ENCODE peak calls at places on chromosomes 12 and 14, in seven cellular contexts. One of them, this sample, is unnamed.

GRCh38 chr14:68669101-68669500 is 123.8 kb downstream of the ZFP36L1 start:
- DNase-seq in SK-N-SH: no peak
- DNase-seq in A549: no peak
- DNase-seq in NB4: no peak
- DNase-seq in HCT116: no peak
- DNase-seq in endothelial cell of umbilical vein: no peak
- DNase-seq in WTC11: no peak
- DNase-seq in this sample: no peak

GRCh38 chr14:31572955-31573354 is 11.8 kb downstream of the NUBPL start:
- DNase-seq in SK-N-SH: no peak
- DNase-seq in A549: no peak
- DNase-seq in NB4: no peak
- DNase-seq in HCT116: no peak
- DNase-seq in endothelial cell of umbilical vein: no peak
- DNase-seq in WTC11: no peak
- DNase-seq in this sample: no peak

GRCh38 chr12:105369014-105369413 is 38.5 kb downstream of the C12orf75 start:
- DNase-seq in SK-N-SH: no peak
- DNase-seq in A549: no peak
- DNase-seq in NB4: peak; percentile 68
- DNase-seq in HCT116: no peak
- DNase-seq in endothelial cell of umbilical vein: no peak
- DNase-seq in WTC11: no peak
- DNase-seq in this sample: no peak

GRCh38 chr14:93103392-93104080 is 12.2 kb downstream of the ITPK1 start:
- DNase-seq in SK-N-SH: peak; percentile 9
- DNase-seq in A549: no peak
- DNase-seq in NB4: peak; percentile 88
- DNase-seq in HCT116: no peak
- DNase-seq in endothelial cell of umbilical vein: no peak
- DNase-seq in WTC11: no peak
- DNase-seq in this sample: peak; percentile 72

GRCh38 chr12:64679487-64679983 is 69.2 kb downstream of the RASSF3 start:
- DNase-seq in SK-N-SH: peak; percentile 52
- DNase-seq in A549: peak; percentile 82
- DNase-seq in NB4: no peak
- DNase-seq in HCT116: peak; percentile 74
- DNase-seq in endothelial cell of umbilical vein: peak; percentile 92
- DNase-seq in WTC11: no peak
- DNase-seq in this sample: no peak

GRCh38 chr14:74459289-74459946 is 33.4 kb upstream of the SYNDIG1L start:
- DNase-seq in SK-N-SH: peak; percentile 54
- DNase-seq in A549: peak; percentile 51
- DNase-seq in NB4: peak; percentile 48
- DNase-seq in HCT116: no peak
- DNase-seq in endothelial cell of umbilical vein: peak; percentile 49
- DNase-seq in WTC11: peak; percentile 77
- DNase-seq in this sample: no peak

GRCh38 chr12:87795555-87795954 is 233.6 kb downstream of the C12orf50 start:
- DNase-seq in SK-N-SH: no peak
- DNase-seq in A549: no peak
- DNase-seq in NB4: no peak
- DNase-seq in HCT116: no peak
- DNase-seq in endothelial cell of umbilical vein: no peak
- DNase-seq in WTC11: no peak
- DNase-seq in this sample: no peak

GRCh38 chr12:78062781-78063180 is 232.1 kb downstream of the NAV3 start:
- DNase-seq in SK-N-SH: no peak
- DNase-seq in A549: no peak
- DNase-seq in NB4: no peak
- DNase-seq in HCT116: no peak
- DNase-seq in endothelial cell of umbilical vein: peak; percentile 89
- DNase-seq in WTC11: no peak
- DNase-seq in this sample: no peak

GRCh38 chr12:24039113-24039525 is 89.6 kb upstream of the SOX5 start:
- DNase-seq in SK-N-SH: no peak
- DNase-seq in A549: no peak
- DNase-seq in NB4: no peak
- DNase-seq in HCT116: no peak
- DNase-seq in endothelial cell of umbilical vein: peak; percentile 66
- DNase-seq in WTC11: no peak
- DNase-seq in this sample: no peak

GRCh38 chr14:76193696-76194095 is 42.0 kb downstream of the GPATCH2L start:
- DNase-seq in SK-N-SH: no peak
- DNase-seq in A549: no peak
- DNase-seq in NB4: no peak
- DNase-seq in HCT116: no peak
- DNase-seq in endothelial cell of umbilical vein: no peak
- DNase-seq in WTC11: no peak
- DNase-seq in this sample: no peak

GRCh38 chr14:101202627-101203404 is 299.3 kb upstream of the RTL1 start:
- DNase-seq in SK-N-SH: no peak
- DNase-seq in A549: no peak
- DNase-seq in NB4: no peak
- DNase-seq in HCT116: no peak
- DNase-seq in endothelial cell of umbilical vein: no peak
- DNase-seq in WTC11: no peak
- DNase-seq in this sample: no peak

GRCh38 chr14:101355284-101355683 is 206.0 kb upstream of the DIO3 start:
- DNase-seq in SK-N-SH: no peak
- DNase-seq in A549: no peak
- DNase-seq in NB4: no peak
- DNase-seq in HCT116: no peak
- DNase-seq in endothelial cell of umbilical vein: no peak
- DNase-seq in WTC11: no peak
- DNase-seq in this sample: no peak

GRCh38 chr12:22282283-22282682 is 52.2 kb downstream of the ST8SIA1 start:
- DNase-seq in SK-N-SH: no peak
- DNase-seq in A549: peak; percentile 5
- DNase-seq in NB4: no peak
- DNase-seq in HCT116: no peak
- DNase-seq in endothelial cell of umbilical vein: peak; percentile 73
- DNase-seq in WTC11: no peak
- DNase-seq in this sample: no peak

GRCh38 chr12:107822356-107822755 is 47.9 kb downstream of the ASCL4 start:
- DNase-seq in SK-N-SH: no peak
- DNase-seq in A549: no peak
- DNase-seq in NB4: no peak
- DNase-seq in HCT116: no peak
- DNase-seq in endothelial cell of umbilical vein: no peak
- DNase-seq in WTC11: peak; percentile 30
- DNase-seq in this sample: no peak

GRCh38 chr12:56041579-56042429 is at the start of gene RPS26:
- DNase-seq in SK-N-SH: peak; percentile 89
- DNase-seq in A549: peak; percentile 91
- DNase-seq in NB4: peak; percentile 100
- DNase-seq in HCT116: peak; percentile 100
- DNase-seq in endothelial cell of umbilical vein: peak; percentile 100
- DNase-seq in WTC11: peak; percentile 92
- DNase-seq in this sample: peak; percentile 98

GRCh38 chr12:41988715-41989114 is 156.0 kb downstream of the GXYLT1 start:
- DNase-seq in SK-N-SH: no peak
- DNase-seq in A549: no peak
- DNase-seq in NB4: no peak
- DNase-seq in HCT116: no peak
- DNase-seq in endothelial cell of umbilical vein: no peak
- DNase-seq in WTC11: no peak
- DNase-seq in this sample: no peak

GRCh38 chr14:65238456-65238855 is 136.1 kb upstream of the MAX start:
- DNase-seq in SK-N-SH: no peak
- DNase-seq in A549: no peak
- DNase-seq in NB4: peak; percentile 23
- DNase-seq in HCT116: no peak
- DNase-seq in endothelial cell of umbilical vein: peak; percentile 51
- DNase-seq in WTC11: no peak
- DNase-seq in this sample: no peak

GRCh38 chr12:57165741-57166140 is 18.3 kb upstream of the LRP1-AS start:
- DNase-seq in SK-N-SH: no peak
- DNase-seq in A549: peak; percentile 96
- DNase-seq in NB4: no peak
- DNase-seq in HCT116: peak; percentile 36
- DNase-seq in endothelial cell of umbilical vein: no peak
- DNase-seq in WTC11: no peak
- DNase-seq in this sample: no peak

GRCh38 chr12:69585189-69586062 is at the start of gene CCT2:
- DNase-seq in SK-N-SH: peak; percentile 95
- DNase-seq in A549: peak; percentile 91
- DNase-seq in NB4: peak; percentile 97
- DNase-seq in HCT116: peak; percentile 88
- DNase-seq in endothelial cell of umbilical vein: peak; percentile 97
- DNase-seq in WTC11: peak; percentile 97
- DNase-seq in this sample: peak; percentile 74

GRCh38 chr14:58637040-58637390 is 747 bp upstream of the DACT1 start:
- DNase-seq in SK-N-SH: no peak
- DNase-seq in A549: no peak
- DNase-seq in NB4: peak; percentile 29
- DNase-seq in HCT116: no peak
- DNase-seq in endothelial cell of umbilical vein: no peak
- DNase-seq in WTC11: no peak
- DNase-seq in this sample: no peak

GRCh38 chr12:48973531-48973930 is 2.0 kb upstream of the WNT10B start:
- DNase-seq in SK-N-SH: peak; percentile 40
- DNase-seq in A549: no peak
- DNase-seq in NB4: peak; percentile 51
- DNase-seq in HCT116: no peak
- DNase-seq in endothelial cell of umbilical vein: no peak
- DNase-seq in WTC11: no peak
- DNase-seq in this sample: no peak

GRCh38 chr12:116903818-116904217 is 6.9 kb upstream of the FBXW8 start:
- DNase-seq in SK-N-SH: no peak
- DNase-seq in A549: no peak
- DNase-seq in NB4: no peak
- DNase-seq in HCT116: no peak
- DNase-seq in endothelial cell of umbilical vein: no peak
- DNase-seq in WTC11: no peak
- DNase-seq in this sample: no peak

GRCh38 chr12:116898675-116899074 is 12.1 kb upstream of the FBXW8 start:
- DNase-seq in SK-N-SH: no peak
- DNase-seq in A549: no peak
- DNase-seq in NB4: no peak
- DNase-seq in HCT116: no peak
- DNase-seq in endothelial cell of umbilical vein: no peak
- DNase-seq in WTC11: no peak
- DNase-seq in this sample: no peak

GRCh38 chr12:116897476-116897875 is 13.3 kb upstream of the FBXW8 start:
- DNase-seq in SK-N-SH: no peak
- DNase-seq in A549: no peak
- DNase-seq in NB4: no peak
- DNase-seq in HCT116: no peak
- DNase-seq in endothelial cell of umbilical vein: no peak
- DNase-seq in WTC11: no peak
- DNase-seq in this sample: no peak

GRCh38 chr12:116906285-116906684 is 4.5 kb upstream of the FBXW8 start:
- DNase-seq in SK-N-SH: no peak
- DNase-seq in A549: no peak
- DNase-seq in NB4: no peak
- DNase-seq in HCT116: no peak
- DNase-seq in endothelial cell of umbilical vein: no peak
- DNase-seq in WTC11: no peak
- DNase-seq in this sample: no peak

DNA sequence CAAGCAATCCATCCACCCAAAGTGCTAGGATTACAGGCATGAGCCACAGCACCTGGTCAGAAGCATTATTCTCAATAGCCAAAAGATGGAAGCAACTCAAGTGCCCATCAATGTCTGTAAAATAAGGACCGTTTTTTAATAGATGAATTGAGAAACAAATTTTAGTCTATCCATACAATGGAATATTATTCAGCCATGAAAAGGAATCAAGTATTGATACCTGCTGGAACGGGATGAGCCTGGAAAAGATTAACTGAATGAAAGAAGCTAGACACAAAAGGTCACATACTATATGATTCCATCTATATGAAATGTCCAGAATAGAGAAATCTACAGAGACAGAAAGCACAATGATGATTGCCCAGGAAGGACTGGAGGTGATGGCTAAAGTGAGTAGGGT is 9.1 kb upstream of the FBXW8 start:
- DNase-seq in SK-N-SH: no peak
- DNase-seq in A549: no peak
- DNase-seq in NB4: no peak
- DNase-seq in HCT116: no peak
- DNase-seq in endothelial cell of umbilical vein: no peak
- DNase-seq in WTC11: no peak
- DNase-seq in this sample: no peak
- TF ChIP-seq MAX in SK-N-SH: no peak
- TF ChIP-seq MAX in A549: no peak
- TF ChIP-seq MAX in NB4: no peak
- TF ChIP-seq MAX in HCT116: no peak
- TF ChIP-seq MAX in endothelial cell of umbilical vein: no peak
- TF ChIP-seq MAX in WTC11: no peak
- TF ChIP-seq MAX in this sample: no peak

GRCh38 chr12:66550626-66551025 is 128.2 kb downstream of the GRIP1 start:
- DNase-seq in SK-N-SH: no peak
- DNase-seq in A549: no peak
- DNase-seq in NB4: no peak
- DNase-seq in HCT116: no peak
- DNase-seq in endothelial cell of umbilical vein: peak; percentile 6
- DNase-seq in WTC11: no peak
- DNase-seq in this sample: no peak
- TF ChIP-seq MAX in SK-N-SH: no peak
- TF ChIP-seq MAX in A549: no peak
- TF ChIP-seq MAX in NB4: no peak
- TF ChIP-seq MAX in HCT116: no peak
- TF ChIP-seq MAX in endothelial cell of umbilical vein: no peak
- TF ChIP-seq MAX in WTC11: no peak
- TF ChIP-seq MAX in this sample: no peak

DNA sequence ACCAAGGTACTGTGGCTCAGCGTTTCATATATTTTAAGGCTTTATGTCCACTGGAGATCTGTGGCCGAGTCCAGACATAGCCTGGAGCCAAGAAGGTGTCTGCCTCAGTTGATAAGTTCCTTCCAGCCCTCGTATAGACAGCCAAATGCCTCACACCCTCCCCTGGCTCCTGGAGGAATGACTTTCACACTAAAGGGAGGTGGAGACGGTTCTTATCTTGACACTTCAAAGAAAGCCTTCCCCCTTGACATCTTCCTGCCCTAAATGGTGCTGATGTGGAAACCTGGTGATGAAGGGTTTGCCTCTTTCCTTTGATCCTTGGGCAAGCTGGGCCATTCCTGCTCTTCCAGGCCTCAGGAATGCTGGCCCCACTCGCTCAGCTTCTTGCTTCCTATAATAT is 474.8 kb upstream of the TBX3 start:
- DNase-seq in SK-N-SH: no peak
- DNase-seq in A549: no peak
- DNase-seq in NB4: no peak
- DNase-seq in HCT116: no peak
- DNase-seq in endothelial cell of umbilical vein: no peak
- DNase-seq in WTC11: no peak
- DNase-seq in this sample: no peak
- TF ChIP-seq MAX in SK-N-SH: no peak
- TF ChIP-seq MAX in A549: no peak
- TF ChIP-seq MAX in NB4: no peak
- TF ChIP-seq MAX in HCT116: no peak
- TF ChIP-seq MAX in endothelial cell of umbilical vein: no peak
- TF ChIP-seq MAX in WTC11: no peak
- TF ChIP-seq MAX in this sample: no peak

DNA sequence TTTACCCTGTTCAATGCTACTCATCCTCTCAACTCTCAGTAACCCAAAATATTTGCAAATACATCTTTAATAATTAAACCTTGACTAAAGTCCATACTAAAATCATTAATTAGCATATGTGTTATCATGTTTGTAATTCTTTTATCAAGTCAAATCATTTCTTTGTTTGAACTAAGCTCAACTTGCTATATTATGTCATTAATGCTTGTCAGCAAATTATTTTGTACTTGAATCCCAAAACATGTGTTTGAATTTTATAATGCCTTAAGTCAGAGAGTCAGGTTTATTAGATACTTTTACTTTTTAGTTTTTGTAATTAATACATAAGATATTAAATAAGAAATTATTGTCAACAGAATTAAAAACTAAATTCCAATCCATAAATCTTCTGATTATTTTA is 16.5 kb downstream of the ABCD2 start:
- DNase-seq in SK-N-SH: no peak
- DNase-seq in A549: no peak
- DNase-seq in NB4: no peak
- DNase-seq in HCT116: no peak
- DNase-seq in endothelial cell of umbilical vein: no peak
- DNase-seq in WTC11: no peak
- DNase-seq in this sample: no peak
- TF ChIP-seq MAX in SK-N-SH: no peak
- TF ChIP-seq MAX in A549: no peak
- TF ChIP-seq MAX in NB4: no peak
- TF ChIP-seq MAX in HCT116: no peak
- TF ChIP-seq MAX in endothelial cell of umbilical vein: no peak
- TF ChIP-seq MAX in WTC11: no peak
- TF ChIP-seq MAX in this sample: no peak